ENCODE peak calls at places on chromosomes 5 and 9, in nine cellular contexts. W is psoas muscle, U is K562, N is HepG2, K is IMR-90, I is Panc1, R is mucosa of descending colon, S is body of pancreas, E is left lung. J is an unnamed sample.

GRCh38 chr9:122684851-122685250 is 9.9 kb downstream of the OR1L3 start:
- ATAC-seq in S (no peak), U (no peak), W (no peak), N (no peak), I (no peak), R (no peak), K (no peak), E (no peak), J (no peak)

GRCh38 chr5:133977858-133978257 is 9.4 kb upstream of the C5orf15 start:
- ATAC-seq in K (peak; percentile 79), N (peak; percentile 11), U (no peak), R (no peak), W (no peak), E (no peak), S (no peak), I (no peak), J (no peak)

GRCh38 chr9:135973276-135974219 is 12.4 kb upstream of the UBAC1 start:
- ATAC-seq in I (no peak), W (no peak), R (no peak), U (no peak), K (no peak), N (no peak), S (no peak), E (peak; percentile 44), J (peak; percentile 49)

GRCh38 chr9:104941597-104941996 is 13.6 kb upstream of the ABCA1 start:
- ATAC-seq in I (no peak), W (no peak), R (no peak), N (no peak), S (no peak), K (no peak), U (no peak), E (no peak), J (no peak)

GRCh38 chr5:111583761-111584203 is 71.4 kb upstream of the STARD4 start:
- ATAC-seq in E (no peak), N (no peak), K (no peak), U (no peak), R (no peak), W (no peak), S (no peak), I (no peak), J (no peak)

GRCh38 chr5:174147551-174147950 is 102.0 kb downstream of the NSG2 start:
- ATAC-seq in U (no peak), K (no peak), N (no peak), S (no peak), E (no peak), R (no peak), W (no peak), I (no peak), J (no peak)

GRCh38 chr9:131651599-131651998 is 88.3 kb downstream of the RAPGEF1 start:
- ATAC-seq in R (no peak), E (peak; percentile 23), I (no peak), N (no peak), S (peak; percentile 49), U (no peak), W (peak; percentile 72), K (peak; percentile 59), J (peak; percentile 38)

GRCh38 chr5:173623296-173623771 is 6.9 kb upstream of the BOD1 start:
- ATAC-seq in E (no peak), U (no peak), I (no peak), N (peak; percentile 77), S (no peak), K (no peak), W (no peak), R (peak; percentile 85), J (no peak)

GRCh38 chr5:3954189-3954588 is 358.6 kb downstream of the IRX1 start:
- ATAC-seq in U (no peak), E (no peak), N (no peak), S (no peak), W (no peak), K (no peak), I (no peak), R (no peak), J (no peak)

GRCh38 chr5:149869266-149869875 is 75.2 kb downstream of the PDE6A start:
- ATAC-seq in R (peak; percentile 85), K (no peak), S (no peak), N (no peak), W (no peak), U (no peak), I (no peak), E (no peak), J (no peak)

GRCh38 chr9:89153618-89154017 is 25.0 kb downstream of the SHC3 start:
- ATAC-seq in W (no peak), S (no peak), R (peak; percentile 19), K (peak; percentile 62), E (peak; percentile 78), U (no peak), N (no peak), I (peak; percentile 81), J (no peak)

GRCh38 chr9:115913666-115914065 is 239.9 kb upstream of the PAPPA start:
- ATAC-seq in U (no peak), E (peak; percentile 54), K (peak; percentile 75), W (no peak), S (no peak), I (no peak), N (no peak), R (no peak), J (no peak)

GRCh38 chr9:9881692-9882091 is 731.1 kb downstream of the PTPRD start:
- ATAC-seq in R (no peak), E (no peak), K (no peak), U (no peak), W (no peak), N (no peak), I (no peak), S (no peak), J (no peak)

GRCh38 chr9:111916234-111916645 is 19.6 kb downstream of the UGCG start:
- ATAC-seq in N (no peak), S (no peak), W (no peak), E (no peak), R (no peak), U (no peak), K (no peak), I (no peak), J (no peak)

DNA sequence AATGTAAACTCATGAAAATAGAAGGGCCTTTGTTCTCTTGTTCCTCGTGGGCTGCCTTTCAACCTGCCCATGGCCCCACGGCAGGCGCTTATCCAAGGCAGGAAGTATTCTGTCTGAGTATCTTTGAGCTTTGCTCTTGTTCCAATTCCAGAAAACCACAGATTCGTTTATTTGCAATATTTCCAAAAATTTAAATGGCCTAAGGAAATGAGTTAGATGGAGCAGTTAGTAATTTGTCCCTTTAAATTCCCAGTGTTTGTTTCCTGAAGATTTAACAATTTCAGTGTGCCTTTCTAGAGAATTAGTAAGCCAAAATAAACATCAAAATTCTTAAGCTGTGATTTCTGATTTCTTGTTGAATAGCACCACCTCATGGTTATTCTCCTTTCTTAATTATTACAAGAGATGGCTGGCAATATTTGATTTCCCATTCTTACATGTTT is 299.4 kb upstream of the RASA1 start:
- ATAC-seq in W (no peak), E (peak; percentile 63), I (no peak), S (peak; percentile 73), K (peak; percentile 71), R (no peak), U (no peak), N (peak; percentile 74), J (no peak)
- H3K4me3 ChIP-seq in W (no peak overlapping the region), E (no peak overlapping the region), I (no peak overlapping the region), S (no peak overlapping the region), K (no peak overlapping the region), R (no peak overlapping the region), U (no peak overlapping the region), N (no peak overlapping the region), J (no peak overlapping the region)

GRCh38 chr5:35031276-35031675 is 16.5 kb downstream of the AGXT2 start:
- ATAC-seq in I (no peak), S (no peak), U (no peak), N (no peak), E (no peak), W (no peak), K (peak; percentile 19), R (no peak), J (no peak)

GRCh38 chr5:35026280-35026840 is 21.4 kb downstream of the AGXT2 start:
- ATAC-seq in K (no peak), I (no peak), R (no peak), N (peak; percentile 58), S (peak; percentile 67), W (no peak), E (no peak), U (no peak), J (no peak)

GRCh38 chr5:35026941-35027340 is 20.8 kb downstream of the AGXT2 start:
- ATAC-seq in K (no peak), N (no peak), E (no peak), I (no peak), U (no peak), R (no peak), W (no peak), S (peak; percentile 42), J (no peak)

GRCh38 chr5:35029333-35029732 is 18.4 kb downstream of the AGXT2 start:
- ATAC-seq in W (peak; percentile 45), N (no peak), R (no peak), E (no peak), K (peak; percentile 78), I (no peak), U (no peak), S (no peak), J (no peak)

DNA sequence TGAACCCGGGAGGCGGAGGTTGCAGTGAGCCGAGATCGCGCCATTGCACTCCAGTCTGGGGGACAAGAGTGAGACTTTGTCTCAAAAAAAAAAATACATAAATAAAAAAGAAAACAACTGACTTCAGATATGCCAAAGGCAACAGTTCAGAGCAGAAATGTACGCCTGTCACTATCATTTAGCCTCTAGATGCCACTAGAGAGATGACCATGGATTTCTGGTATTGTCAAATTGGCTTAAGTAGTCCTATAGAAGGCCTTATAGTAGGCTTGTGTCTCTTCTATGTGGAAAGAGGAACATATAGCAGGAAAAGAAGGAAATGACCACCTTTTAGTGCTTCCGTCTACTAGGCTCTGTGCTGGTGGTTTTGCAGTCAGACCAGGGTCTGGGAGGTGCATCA is 17.3 kb downstream of the AGXT2 start:
- ATAC-seq in E (no peak), S (no peak), N (peak; percentile 57), K (no peak), U (peak; percentile 63), I (no peak), W (no peak), R (no peak), J (no peak)
- TF ChIP-seq CTCF in E (no peak), S (no peak), N (peak; percentile 36), K (peak; percentile 2), U (peak; percentile 30), I (peak; percentile 16), W (no peak), R (no peak), J (no peak)

GRCh38 chr9:69086312-69086711 is 50.8 kb downstream of the FXN start:
- ATAC-seq in K (no peak), E (peak; percentile 22), N (peak; percentile 87), R (peak; percentile 56), U (no peak), W (no peak), I (no peak), S (peak; percentile 47), J (no peak)
- H3K4me3 ChIP-seq in K (no peak overlapping the region), E (no peak overlapping the region), N (peak overlapping the region; percentile 26), R (no peak overlapping the region), U (no peak overlapping the region), W (no peak overlapping the region), I (no peak overlapping the region), S (no peak overlapping the region), J (no peak overlapping the region)

DNA sequence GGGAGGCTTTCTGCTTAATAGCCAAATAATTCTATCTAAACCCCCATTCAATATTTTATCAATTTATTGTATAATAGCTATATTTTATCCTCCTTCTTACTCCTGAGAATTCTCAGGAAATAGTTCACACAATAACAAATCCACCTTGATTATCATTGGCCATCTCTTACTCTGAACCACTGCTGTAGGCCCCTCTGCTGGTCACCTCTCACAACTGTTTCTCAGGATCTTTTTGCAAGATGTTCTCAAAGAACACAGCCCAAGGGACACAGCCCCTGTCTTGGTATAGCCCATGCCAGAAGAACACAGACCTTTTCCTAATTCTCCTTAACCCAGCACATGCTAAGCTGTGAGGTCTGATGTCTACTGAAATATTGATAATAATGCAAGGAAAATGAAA is 74.9 kb upstream of the HTR4 start:
- ATAC-seq in E (no peak), N (peak; percentile 56), W (no peak), K (no peak), R (peak; percentile 30), U (peak; percentile 41), I (no peak), S (no peak), J (no peak)
- TF ChIP-seq CTCF in E (no peak), N (no peak), W (no peak), K (peak; percentile 11), R (no peak), U (peak; percentile 44), I (peak; percentile 38), S (no peak), J (no peak)

J was measured in gastroesophageal sphincter.